ENCODE peak calls at places on chromosomes 16 and 17, in eight cellular contexts. V, K, R, N, E, D, A and M are unnamed samples.

GRCh38 chr16:73083271-73083670 is 35.3 kb upstream of the ZFHX3 start:
- DNase-seq in N (no peak), A (no peak), E (no peak), R (no peak), V (no peak), K (no peak), D (no peak), M (no peak)

GRCh38 chr16:22643886-22644285 is 133.2 kb downstream of the NPIPB5 start:
- DNase-seq in E (no peak), R (no peak), N (no peak), V (no peak), K (no peak), D (no peak), A (no peak), M (no peak)

GRCh38 chr17:79165296-79165695 is 90.7 kb downstream of the ENGASE start:
- DNase-seq in E (no peak), V (no peak), A (no peak), R (no peak), N (no peak), K (no peak), D (no peak), M (no peak)

GRCh38 chr17:60573139-60573975 is 26.6 kb upstream of the PPM1D start:
- DNase-seq in E (peak), K (peak), N (peak), V (no peak), R (no peak), D (no peak), A (no peak), M (no peak)

GRCh38 chr16:30953511-30954124 is 3.9 kb upstream of the SETD1A start:
- DNase-seq in D (no peak), K (peak), A (peak), V (peak), E (peak), N (peak), R (no peak), M (peak)

GRCh38 chr16:66366433-66367299 is at the start of gene CDH5:
- DNase-seq in E (no peak), D (no peak), V (no peak), N (no peak), A (peak), R (no peak), K (no peak), M (no peak)

GRCh38 chr16:12527077-12527476 is 276.6 kb downstream of the CPPED1 start:
- DNase-seq in N (no peak), E (no peak), K (no peak), R (no peak), V (no peak), D (no peak), A (no peak), M (no peak)

GRCh38 chr16:70777496-70777895 is 23.5 kb downstream of the VAC14 start:
- DNase-seq in R (no peak), V (no peak), N (no peak), E (no peak), K (no peak), D (no peak), A (no peak), M (no peak)

GRCh38 chr17:51807460-51807859 is 351.1 kb downstream of the CA10 start:
- DNase-seq in A (no peak), D (no peak), R (no peak), N (no peak), E (no peak), K (no peak), V (no peak), M (no peak)

GRCh38 chr16:68658258-68658973 is 13.3 kb downstream of the CDH3 start:
- DNase-seq in V (no peak), D (no peak), K (peak), E (peak), A (no peak), N (peak), R (no peak), M (no peak)

GRCh38 chr17:3768341-3768740 is 32.6 kb downstream of the ITGAE start:
- DNase-seq in A (peak), N (no peak), D (no peak), K (no peak), R (no peak), V (no peak), E (no peak), M (no peak)

GRCh38 chr17:55166506-55166905 is 98.3 kb upstream of the HLF start:
- DNase-seq in R (no peak), A (no peak), D (no peak), E (no peak), K (no peak), N (no peak), V (no peak), M (no peak)

GRCh38 chr17:34386925-34387550 is 24.0 kb upstream of the CCL1 start:
- DNase-seq in V (no peak), D (no peak), A (peak), K (no peak), N (no peak), R (no peak), E (no peak), M (no peak)

GRCh38 chr17:1153795-1154546 is 25.8 kb downstream of the ABR start:
- DNase-seq in D (no peak), K (peak), E (peak), V (no peak), N (peak), A (peak), R (peak), M (no peak)

GRCh38 chr17:13478326-13478830 is 123.4 kb downstream of the HS3ST3A1 start:
- DNase-seq in D (no peak), R (no peak), A (no peak), E (no peak), K (no peak), V (no peak), N (no peak), M (no peak)

DNA sequence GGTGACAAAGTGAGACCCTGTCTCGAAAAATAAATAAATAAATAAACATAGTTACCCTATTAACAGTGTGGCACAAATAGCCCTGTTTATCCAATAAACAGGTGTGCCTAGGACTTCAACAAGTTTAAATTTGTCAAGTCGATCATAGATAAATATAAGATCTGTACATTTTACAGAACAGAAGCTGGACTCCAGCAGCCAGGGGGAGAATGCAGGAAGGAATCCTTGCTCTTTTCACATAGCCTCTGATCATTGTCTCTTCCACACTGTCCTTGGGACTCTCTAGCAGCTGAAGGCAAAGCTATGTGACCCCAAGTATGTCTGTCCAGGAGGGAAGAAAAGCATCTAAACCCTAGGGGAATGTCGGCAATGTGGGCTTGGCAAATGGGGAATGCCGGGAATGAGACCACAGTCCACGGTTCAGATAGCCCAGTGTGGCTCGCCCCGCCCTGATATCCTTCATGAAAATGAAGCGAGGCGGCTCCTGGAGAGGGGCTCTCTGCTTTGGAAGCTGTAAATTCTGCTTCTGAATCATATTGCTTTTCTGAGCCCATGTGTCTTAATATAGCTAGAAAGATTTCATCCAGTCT is 24.8 kb upstream of the GRB2 start:
- DNase-seq in E (peak), A (no peak), K (peak), V (no peak), N (peak), D (peak), R (no peak), M (no peak)
- TF ChIP-seq CTCF in E (no peak), A (no peak), K (peak), V (no peak), N (no peak), D (no peak), R (no peak), M (no peak)

DNA sequence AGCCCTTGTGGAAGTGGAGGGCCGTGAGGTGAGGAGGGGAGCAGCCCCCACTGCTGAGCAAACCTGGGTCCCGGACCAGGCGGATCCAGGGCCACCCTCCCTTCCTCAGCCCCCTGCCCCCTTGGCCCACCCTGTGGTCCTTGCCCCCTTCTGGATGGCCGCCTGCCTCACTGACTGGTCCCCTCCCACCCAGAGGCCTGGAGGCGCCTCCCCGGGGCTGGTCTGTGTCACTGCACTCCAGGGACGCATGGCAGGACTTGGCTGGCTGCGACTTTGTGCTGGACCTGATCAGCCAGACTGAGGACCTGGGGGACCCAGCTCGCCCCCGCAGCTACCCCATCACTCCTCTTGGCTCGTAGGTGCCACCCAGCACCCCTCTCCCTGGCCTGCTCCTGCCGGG is 19.2 kb upstream of the SMIM5 start:
- DNase-seq in R (no peak), A (no peak), N (no peak), V (no peak), E (no peak), D (no peak), K (no peak), M (no peak)
- TF ChIP-seq CTCF in R (no peak), A (no peak), N (no peak), V (no peak), E (no peak), D (no peak), K (peak), M (peak)

GRCh38 chr17:15261818-15262290 is 3.3 kb downstream of the PMP22 start:
- DNase-seq in N (no peak), E (no peak), K (no peak), D (no peak), R (no peak), V (no peak), A (no peak), M (no peak)

GRCh38 chr17:15262291-15263205 is 2.6 kb downstream of the PMP22 start:
- DNase-seq in V (no peak), A (peak), K (no peak), D (peak), N (peak), E (peak), R (peak), M (no peak)

GRCh38 chr17:15258113-15258512 is 7.0 kb downstream of the PMP22 start:
- DNase-seq in N (no peak), E (no peak), A (no peak), V (no peak), R (no peak), K (no peak), D (no peak), M (no peak)

GRCh38 chr17:15261063-15261817 is 3.9 kb downstream of the PMP22 start:
- DNase-seq in N (peak), K (peak), R (no peak), V (no peak), E (peak), D (peak), A (peak), M (peak)

DNA sequence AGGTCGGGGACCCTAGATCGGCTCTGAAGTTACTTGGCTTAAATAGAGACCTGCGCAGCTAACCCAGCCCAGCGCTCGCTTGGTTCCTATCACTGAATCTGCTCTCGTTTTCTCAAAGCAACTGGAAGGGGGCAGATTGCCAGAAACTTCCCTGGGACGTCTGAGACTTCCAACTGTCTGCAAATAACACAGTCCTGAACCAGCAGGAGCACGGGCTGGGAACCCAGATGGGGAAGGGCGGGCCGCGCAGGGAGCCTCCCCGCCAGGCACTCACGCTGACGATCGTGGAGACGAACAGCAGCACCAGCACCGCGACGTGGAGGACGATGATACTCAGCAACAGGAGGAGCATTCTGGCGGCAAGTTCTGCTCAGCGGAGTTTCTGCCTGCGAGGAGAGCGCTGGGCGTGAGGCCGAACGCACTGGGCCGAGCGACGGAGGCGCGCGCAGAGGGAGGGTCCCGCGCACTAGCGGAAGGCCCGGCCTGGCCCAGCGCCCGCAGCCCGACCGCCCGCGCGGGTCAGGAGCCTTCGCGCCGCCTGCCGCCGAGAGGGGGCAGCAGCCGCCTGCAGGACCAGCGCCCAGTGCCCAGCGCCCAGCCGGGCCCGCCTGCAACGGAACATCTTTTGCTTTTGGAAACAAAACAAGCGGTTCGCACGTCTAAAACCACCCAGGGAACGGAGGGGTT is 4.6 kb downstream of the PMP22 start:
- DNase-seq in V (peak), R (peak), K (peak), A (peak), D (peak), N (peak), E (peak), M (peak)
- TF ChIP-seq CTCF in V (peak), R (peak), K (peak), A (no peak), D (peak), N (peak), E (peak), M (peak)

GRCh38 chr17:9824094-9824493 is 1.6 kb upstream of the GLP2R start:
- DNase-seq in A (no peak), N (no peak), K (no peak), R (no peak), E (no peak), V (no peak), D (no peak), M (peak)
- TF ChIP-seq CTCF in A (no peak), N (peak), K (peak), R (no peak), E (no peak), V (no peak), D (no peak), M (no peak)

GRCh38 chr17:57524790-57525543 is 220.1 kb downstream of the CCDC182 start:
- DNase-seq in E (no peak), K (peak), V (no peak), A (no peak), R (no peak), D (no peak), N (no peak), M (no peak)
- TF ChIP-seq CTCF in E (no peak), K (no peak), V (no peak), A (no peak), R (no peak), D (no peak), N (no peak), M (no peak)

GRCh38 chr17:77374170-77374936 is 233.6 kb downstream of the SEC14L1 start:
- DNase-seq in N (peak), K (peak), V (peak), A (peak), E (peak), D (peak), R (no peak), M (no peak)
- TF ChIP-seq CTCF in N (peak), K (peak), V (peak), A (peak), E (peak), D (no peak), R (peak), M (no peak)

DNA sequence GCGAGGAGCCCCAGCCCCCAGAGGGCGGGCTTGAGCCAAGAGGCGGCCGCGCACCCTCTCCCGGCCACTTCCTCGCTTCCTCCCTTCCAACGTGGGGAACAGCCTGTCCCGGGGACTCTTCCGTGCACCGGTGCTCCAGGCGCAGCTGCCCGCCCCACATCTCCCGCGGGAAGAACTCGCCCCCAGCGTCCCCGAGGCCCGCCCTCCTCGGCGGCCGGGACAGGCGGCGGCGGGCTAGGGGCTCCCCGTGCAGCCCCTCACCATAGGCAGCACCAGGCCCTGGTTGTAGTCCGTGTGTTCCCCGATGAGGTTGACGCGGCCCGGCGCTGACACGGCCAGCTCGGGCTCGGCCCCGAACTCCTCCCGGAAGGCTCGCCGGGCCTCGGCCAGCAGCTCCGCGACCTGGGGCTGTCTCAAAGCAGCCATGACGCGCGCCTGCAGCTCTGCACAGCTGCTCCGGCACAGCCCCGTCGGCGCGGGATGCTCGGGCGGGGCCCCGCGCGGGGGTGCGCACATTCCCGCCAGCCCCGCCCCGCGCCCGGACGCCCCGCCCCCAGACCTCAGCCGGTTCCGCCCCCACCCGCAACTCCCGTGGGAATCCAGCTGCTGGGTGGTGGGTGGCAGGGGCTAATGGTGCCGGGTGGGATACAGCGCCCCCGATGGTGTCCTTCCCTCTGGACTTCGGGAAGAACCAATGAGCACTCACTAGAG is at the start of gene GALK1:
- DNase-seq in D (peak), N (peak), E (peak), K (peak), R (no peak), V (peak), A (peak), M (peak)
- TF ChIP-seq CTCF in D (no peak), N (peak), E (peak), K (peak), R (peak), V (peak), A (no peak), M (peak)

DNA sequence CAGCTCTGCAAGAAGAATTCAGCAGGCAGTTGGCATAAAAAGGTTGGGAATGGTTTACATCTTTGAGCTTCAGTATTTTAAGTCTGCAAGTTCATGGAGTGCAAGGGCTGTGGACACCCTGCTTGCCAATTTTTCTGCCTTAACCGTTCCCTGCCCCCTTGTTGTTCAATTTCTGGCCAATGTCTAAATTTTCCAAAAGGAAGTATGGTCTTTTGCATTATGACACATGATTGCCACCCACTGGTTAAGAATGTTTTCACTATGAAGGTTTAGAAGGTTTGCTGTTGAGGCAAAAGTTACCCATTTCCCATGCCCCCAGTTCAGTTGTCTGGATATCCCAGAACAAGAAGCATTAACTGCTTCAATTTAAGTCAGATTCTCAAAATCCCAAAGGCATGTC is 441.9 kb downstream of the CDH13 start:
- DNase-seq in V (no peak), D (no peak), N (no peak), E (no peak), R (no peak), A (no peak), K (peak), M (no peak)
- TF ChIP-seq CTCF in V (no peak), D (no peak), N (peak), E (peak), R (peak), A (no peak), K (peak), M (no peak)

GRCh38 chr17:73841431-73842060 is 197.3 kb upstream of the SDK2 start:
- DNase-seq in E (peak), A (no peak), K (no peak), D (no peak), V (no peak), N (peak), R (no peak), M (no peak)
- TF ChIP-seq CTCF in E (peak), A (peak), K (peak), D (no peak), V (no peak), N (peak), R (no peak), M (peak)